ENCODE peak calls at places on chromosomes 2 and 18, in ten cellular contexts. X is T-helper 1 cell; B is left lobe of liver; D is stimulated activated CD4-positive, alpha-beta T cell treated with anti-CD3 and anti-CD28 coated beads, Interleukin-4, amount 100 ng/mL, for 48 hours; L is A172; Q is activated T-cell treated with anti-CD3 and anti-CD28 coated beads, Interleukin-2, amount 50 U/mL, for 72 hours; V is AG09319; Z is HS-5; J is endothelial cell; P is frontal cortex. A is an unnamed sample.

GRCh38 chr2:177190941-177191340 is 21.7 kb upstream of the HNRNPA3 start:
- DNase-seq in X (no peak), V (no peak), Q (no peak), J (no peak), Z (no peak), L (no peak), P (no peak), B (no peak), D (no peak), A (no peak)

GRCh38 chr18:34821669-34822210 is 111.6 kb downstream of the DTNA start:
- DNase-seq in P (no peak), Q (no peak), Z (no peak), J (no peak), B (no peak), D (no peak), V (no peak), X (no peak), L (no peak), A (no peak)

GRCh38 chr2:44598330-44598729 is 236.6 kb downstream of the CAMKMT start:
- DNase-seq in J (no peak), Q (no peak), V (no peak), D (no peak), L (no peak), Z (no peak), P (no peak), B (no peak), X (no peak), A (no peak)

GRCh38 chr2:79529636-79530035 is 16.8 kb downstream of the CTNNA2 start:
- DNase-seq in D (no peak), P (no peak), Z (no peak), B (no peak), J (no peak), V (no peak), X (no peak), L (no peak), Q (no peak), A (no peak)

GRCh38 chr2:219453691-219454131 is 19.1 kb downstream of the SPEG start:
- DNase-seq in V (peak), P (no peak), B (no peak), L (peak), Q (no peak), J (no peak), Z (peak), D (no peak), X (no peak), A (no peak)

GRCh38 chr18:21760321-21760720 is 19.7 kb downstream of the MIB1 start:
- DNase-seq in L (no peak), P (no peak), D (no peak), Q (no peak), V (no peak), J (no peak), Z (no peak), X (no peak), B (no peak), A (no peak)

GRCh38 chr2:235170536-235171510 is 219.0 kb downstream of the SH3BP4 start:
- DNase-seq in D (no peak), X (no peak), J (no peak), V (peak), Q (no peak), L (peak), B (no peak), P (no peak), Z (peak), A (no peak)

GRCh38 chr2:216932806-216933579 is 73.1 kb upstream of the TNP1 start:
- DNase-seq in Q (no peak), P (no peak), Z (no peak), D (no peak), X (no peak), B (no peak), V (no peak), L (no peak), J (no peak), A (no peak)

GRCh38 chr2:231104115-231104713 is 20.6 kb downstream of the HTR2B start:
- DNase-seq in Z (peak), D (peak), P (peak), V (peak), J (peak), L (peak), Q (peak), X (peak), B (no peak), A (no peak)

GRCh38 chr2:232482301-232483238 is 5.1 kb downstream of the ECEL1 start:
- DNase-seq in Q (no peak), P (no peak), D (no peak), B (no peak), X (no peak), L (no peak), V (no peak), J (no peak), Z (no peak), A (no peak)

GRCh38 chr18:70454705-70455322 is 166.0 kb downstream of the SOCS6 start:
- DNase-seq in J (peak), Q (peak), V (peak), B (no peak), Z (no peak), D (no peak), P (peak), L (peak), X (no peak), A (no peak)

GRCh38 chr2:206011795-206012194 is 74.2 kb downstream of the INO80D start:
- DNase-seq in V (no peak), X (no peak), J (no peak), Z (no peak), D (no peak), L (peak), P (no peak), Q (no peak), B (no peak), A (no peak)

GRCh38 chr2:234366891-234367290 is 130.0 kb downstream of the ARL4C start:
- DNase-seq in P (no peak), D (no peak), X (no peak), V (no peak), B (no peak), Q (no peak), J (no peak), Z (no peak), L (no peak), A (no peak)

GRCh38 chr2:225165052-225165451 is 122.8 kb upstream of the DOCK10 start:
- DNase-seq in X (no peak), L (peak), B (no peak), Q (no peak), Z (peak), D (no peak), V (no peak), J (no peak), P (no peak), A (no peak)

GRCh38 chr18:51513525-51513924 is 316.0 kb upstream of the MEX3C start:
- DNase-seq in L (no peak), Z (no peak), X (no peak), V (no peak), D (no peak), J (no peak), B (no peak), Q (no peak), P (no peak), A (no peak)

GRCh38 chr2:5748941-5749731 is 57.0 kb downstream of the SOX11 start:
- DNase-seq in B (no peak), V (no peak), L (no peak), X (no peak), Q (no peak), Z (no peak), P (no peak), D (no peak), J (no peak), A (no peak)

GRCh38 chr2:197242719-197243118 is 67.9 kb downstream of the ANKRD44 start:
- DNase-seq in B (no peak), Q (no peak), J (no peak), Z (no peak), V (no peak), L (no peak), X (no peak), P (no peak), D (no peak), A (no peak)

GRCh38 chr2:200810252-200810650 is 1.5 kb upstream of the BZW1 start:
- DNase-seq in B (no peak), J (peak), V (peak), Z (no peak), Q (no peak), D (no peak), P (no peak), X (no peak), L (peak), A (no peak)

A was measured in type B pancreatic cell.